ENCODE peak calls at places on chromosome 7, in six cellular contexts. N, Z, Y, J, K and L are unnamed samples.

GRCh38 chr7:66467887-66468286 is 160.8 kb upstream of the KCTD7 start:
- DNase-seq in Z (no peak), K (no peak), Y (no peak), J (no peak), N (no peak), L (no peak)

GRCh38 chr7:110698576-110698975 is 392.4 kb upstream of the LRRN3 start:
- DNase-seq in J (no peak), Z (no peak), Y (no peak), K (no peak), N (no peak), L (no peak)

GRCh38 chr7:142263598-142264380 is 5.9 kb upstream of the PRSS58 start:
- DNase-seq in K (no peak), Y (no peak), N (no peak), J (no peak), Z (no peak), L (no peak)

GRCh38 chr7:35727571-35727970 is 32.6 kb upstream of the HERPUD2 start:
- DNase-seq in K (no peak), N (no peak), J (no peak), Z (no peak), Y (no peak), L (no peak)

GRCh38 chr7:115008465-115009114 is 86.7 kb downstream of the MDFIC start:
- DNase-seq in Z (no peak), N (no peak), Y (no peak), J (no peak), K (no peak), L (no peak)

GRCh38 chr7:140215281-140215680 is 38.5 kb upstream of the KDM7A start:
- DNase-seq in K (no peak), Z (no peak), Y (no peak), N (no peak), J (no peak), L (no peak)

GRCh38 chr7:141575654-141576448 is 24.6 kb downstream of the AGK start:
- DNase-seq in J (no peak), Z (no peak), Y (no peak), N (no peak), K (no peak), L (no peak)

GRCh38 chr7:97845622-97846203 is 26.5 kb downstream of the ASNS start:
- DNase-seq in Y (no peak), K (no peak), Z (no peak), J (peak), N (peak), L (no peak)

GRCh38 chr7:50957427-50957826 is 174.7 kb upstream of the GRB10 start:
- DNase-seq in J (no peak), N (no peak), Z (no peak), Y (no peak), K (no peak), L (no peak)

GRCh38 chr7:30434140-30434799 is 44.3 kb downstream of the NOD1 start:
- DNase-seq in N (no peak), Z (no peak), J (no peak), K (peak), Y (no peak), L (no peak)

GRCh38 chr7:131075406-131075805 is 252.3 kb upstream of the MKLN1 start:
- DNase-seq in Y (no peak), K (no peak), Z (no peak), J (no peak), N (peak), L (no peak)

GRCh38 chr7:155230169-155230593 is 67.5 kb upstream of the INSIG1 start:
- DNase-seq in J (peak), K (no peak), Z (no peak), N (no peak), Y (no peak), L (no peak)

GRCh38 chr7:46558482-46559193 is 637.6 kb upstream of the IGFBP3 start:
- DNase-seq in Y (no peak), K (no peak), Z (no peak), N (no peak), J (no peak), L (no peak)

GRCh38 chr7:3455826-3456444 is 154.9 kb downstream of the SDK1 start:
- DNase-seq in Z (no peak), N (no peak), Y (no peak), J (no peak), K (no peak), L (no peak)

GRCh38 chr7:131505636-131506557 is 50.5 kb downstream of the PODXL start:
- DNase-seq in Y (no peak), N (no peak), K (no peak), J (no peak), Z (no peak), L (no peak)

GRCh38 chr7:70828366-70828765 is 303.6 kb upstream of the GALNT17 start:
- DNase-seq in Z (no peak), K (no peak), Y (no peak), N (no peak), J (no peak), L (no peak)

GRCh38 chr7:40015790-40016296 is 65.8 kb downstream of the CDK13 start:
- DNase-seq in Z (peak), J (peak), Y (no peak), K (peak), N (no peak), L (peak)

GRCh38 chr7:87624628-87625027 is 3.6 kb upstream of the RUNDC3B start:
- DNase-seq in Z (no peak), N (no peak), J (no peak), K (no peak), Y (no peak), L (no peak)

GRCh38 chr7:45021604-45022296 is 21.7 kb downstream of the CCM2 start:
- DNase-seq in N (no peak), Y (no peak), Z (no peak), J (no peak), K (peak), L (no peak)

GRCh38 chr7:135877799-135878198 is 99.4 kb downstream of the MTPN start:
- DNase-seq in Y (no peak), K (peak), J (no peak), Z (no peak), N (no peak), L (no peak)

GRCh38 chr7:155356323-155357105 is 58.8 kb downstream of the INSIG1 start:
- DNase-seq in Y (no peak), Z (no peak), J (peak), K (no peak), N (peak), L (no peak)

GRCh38 chr7:101162551-101163280 is 2.7 kb downstream of the VGF start:
- DNase-seq in Y (peak), N (peak), Z (no peak), K (no peak), J (no peak), L (no peak)

GRCh38 chr7:66920769-66921395 is at the start of gene TMEM248:
- DNase-seq in Y (peak), K (peak), Z (peak), J (peak), N (peak), L (peak)

DNA sequence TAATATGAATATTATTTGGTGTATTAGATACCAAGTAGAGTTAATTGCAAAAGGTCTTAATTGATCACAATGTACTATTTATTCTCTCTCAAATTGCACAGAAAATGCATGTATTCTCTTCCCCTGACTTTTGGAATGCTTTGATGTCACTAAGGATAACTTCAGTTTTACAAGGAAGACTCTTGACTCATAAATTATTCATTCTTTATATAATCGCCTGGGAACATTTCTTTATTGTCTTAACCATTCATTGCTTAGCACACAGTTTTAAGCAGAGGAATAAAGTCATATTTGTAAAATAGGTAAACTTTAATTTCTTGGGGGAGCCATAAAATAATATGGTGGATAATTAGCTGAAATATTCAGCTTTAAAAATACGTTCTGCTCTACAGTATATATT is 306.0 kb upstream of the TMEM229A start:
- DNase-seq in J (no peak), N (no peak), Z (no peak), Y (no peak), K (no peak), L (no peak)
- TF ChIP-seq TAF1 in J (no peak), N (no peak), Z (no peak), Y (no peak), K (no peak), L (no peak)

GRCh38 chr7:137755846-137756685 is 90.7 kb downstream of the DGKI start:
- DNase-seq in J (no peak), K (no peak), Z (no peak), N (no peak), Y (no peak), L (no peak)
- TF ChIP-seq POLR2AphosphoS5 in J (no peak), K (no peak), Z (no peak), N (no peak), Y (no peak), L (no peak)

DNA sequence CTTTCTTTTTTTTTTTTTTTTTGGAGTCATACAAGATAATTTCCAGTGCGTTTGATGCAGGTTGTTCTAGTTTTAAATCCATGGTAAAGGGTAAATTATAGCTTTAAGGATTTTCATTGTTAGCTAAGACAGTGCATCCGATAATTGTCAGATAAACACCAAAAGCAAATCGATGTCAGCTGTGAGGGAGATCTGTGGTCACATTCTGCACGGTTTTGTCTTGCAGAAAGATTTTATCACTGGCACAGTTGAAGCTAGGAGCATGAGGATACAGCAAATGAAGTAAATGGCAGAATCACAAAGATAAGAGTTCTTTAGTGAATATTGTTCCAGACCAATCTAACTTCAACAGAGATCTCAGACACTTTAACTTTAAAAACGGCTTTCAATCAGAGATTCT is 648.8 kb upstream of the COBL start:
- DNase-seq in K (no peak), Y (no peak), J (no peak), Z (no peak), N (no peak), L (no peak)
- TF ChIP-seq POLR2A in K (no peak), Y (no peak), J (no peak), Z (no peak), N (no peak), L (no peak)

GRCh38 chr7:84331665-84332064 is 137.1 kb upstream of the SEMA3A start:
- DNase-seq in K (no peak), N (no peak), Z (no peak), Y (no peak), J (no peak), L (no peak)
- TF ChIP-seq TAF1 in K (no peak), N (no peak), Z (no peak), Y (no peak), J (no peak), L (no peak)

GRCh38 chr7:20539201-20539600 is 76.3 kb upstream of the ABCB5 start:
- DNase-seq in Z (no peak), K (no peak), N (peak), J (peak), Y (no peak), L (no peak)

GRCh38 chr7:20545016-20545415 is 70.5 kb upstream of the ABCB5 start:
- DNase-seq in N (no peak), J (no peak), Y (no peak), K (no peak), Z (no peak), L (no peak)

GRCh38 chr7:20541615-20542349 is 73.7 kb upstream of the ABCB5 start:
- DNase-seq in N (no peak), Z (no peak), J (no peak), Y (no peak), K (no peak), L (no peak)

GRCh38 chr7:20543565-20543964 is 71.9 kb upstream of the ABCB5 start:
- DNase-seq in J (no peak), Y (no peak), K (no peak), Z (no peak), N (no peak), L (no peak)

DNA sequence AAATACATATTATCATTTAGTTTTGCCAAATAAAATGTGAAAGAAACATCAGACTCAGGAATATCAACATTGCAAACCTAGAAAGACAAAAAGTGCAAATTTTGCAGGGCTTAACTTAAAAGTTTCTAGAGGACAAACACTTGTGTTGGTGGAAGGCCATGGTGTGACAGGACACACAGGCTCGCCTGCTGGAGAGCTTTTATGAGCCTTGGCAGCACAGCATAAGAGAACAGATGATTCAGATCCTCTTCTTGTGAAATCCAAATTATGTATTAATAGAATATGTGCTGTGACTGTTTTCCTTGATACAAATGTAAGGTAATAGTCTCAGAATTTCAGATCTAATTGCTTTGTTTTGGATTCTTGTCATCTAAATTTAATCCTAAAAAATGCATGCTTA is 72.9 kb upstream of the ABCB5 start:
- DNase-seq in N (no peak), Z (no peak), Y (no peak), J (no peak), K (no peak), L (no peak)
- TF ChIP-seq POLR2AphosphoS5 in N (no peak), Z (no peak), Y (no peak), J (no peak), K (no peak), L (no peak)

DNA sequence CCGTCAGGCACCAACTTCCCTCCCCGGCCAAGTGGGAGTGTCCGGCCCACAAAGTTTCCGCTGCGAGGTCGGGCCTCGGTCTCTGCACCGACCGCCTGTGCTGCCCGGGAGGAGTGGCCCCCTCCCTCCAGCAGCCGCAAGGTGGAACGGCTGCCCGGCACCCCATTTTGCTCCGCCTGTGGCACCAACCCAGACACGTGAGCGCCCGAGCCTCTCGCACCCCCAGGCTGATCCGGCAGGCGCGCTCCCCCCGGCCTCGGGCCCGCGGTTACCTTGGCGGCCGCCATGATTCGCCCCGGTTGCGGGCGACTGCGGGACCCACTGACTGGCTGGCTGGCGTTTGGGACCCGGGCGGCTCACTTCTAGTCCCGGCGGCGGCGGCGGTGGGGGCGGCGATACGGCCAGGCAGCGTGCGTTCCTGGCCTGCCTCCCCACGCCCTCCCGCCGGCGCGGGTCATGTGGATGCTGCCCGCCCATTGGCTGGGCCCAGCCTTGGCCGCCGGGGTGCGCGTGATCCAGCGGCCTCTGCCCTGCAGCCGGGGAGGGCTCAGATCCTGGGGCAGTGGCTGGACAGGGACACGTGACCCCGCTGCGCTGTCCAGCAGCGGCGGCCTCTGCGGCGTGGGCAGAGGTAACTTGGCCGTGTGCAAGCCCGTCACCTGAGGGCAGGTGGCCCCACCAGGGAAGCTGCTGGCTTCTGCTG is at the start of gene SLC25A13:
- DNase-seq in Y (peak), J (peak), Z (peak), K (peak), N (peak), L (peak)
- TF ChIP-seq POLR2A in Y (peak), J (peak), Z (peak), K (peak), N (peak), L (peak)

GRCh38 chr7:27198871-27199801 is 755 bp downstream of the HOXA13 start:
- DNase-seq in J (no peak), K (no peak), N (no peak), Y (peak), Z (no peak), L (no peak)
- TF ChIP-seq TAF1 in J (no peak), K (no peak), N (no peak), Y (no peak), Z (no peak), L (no peak)

DNA sequence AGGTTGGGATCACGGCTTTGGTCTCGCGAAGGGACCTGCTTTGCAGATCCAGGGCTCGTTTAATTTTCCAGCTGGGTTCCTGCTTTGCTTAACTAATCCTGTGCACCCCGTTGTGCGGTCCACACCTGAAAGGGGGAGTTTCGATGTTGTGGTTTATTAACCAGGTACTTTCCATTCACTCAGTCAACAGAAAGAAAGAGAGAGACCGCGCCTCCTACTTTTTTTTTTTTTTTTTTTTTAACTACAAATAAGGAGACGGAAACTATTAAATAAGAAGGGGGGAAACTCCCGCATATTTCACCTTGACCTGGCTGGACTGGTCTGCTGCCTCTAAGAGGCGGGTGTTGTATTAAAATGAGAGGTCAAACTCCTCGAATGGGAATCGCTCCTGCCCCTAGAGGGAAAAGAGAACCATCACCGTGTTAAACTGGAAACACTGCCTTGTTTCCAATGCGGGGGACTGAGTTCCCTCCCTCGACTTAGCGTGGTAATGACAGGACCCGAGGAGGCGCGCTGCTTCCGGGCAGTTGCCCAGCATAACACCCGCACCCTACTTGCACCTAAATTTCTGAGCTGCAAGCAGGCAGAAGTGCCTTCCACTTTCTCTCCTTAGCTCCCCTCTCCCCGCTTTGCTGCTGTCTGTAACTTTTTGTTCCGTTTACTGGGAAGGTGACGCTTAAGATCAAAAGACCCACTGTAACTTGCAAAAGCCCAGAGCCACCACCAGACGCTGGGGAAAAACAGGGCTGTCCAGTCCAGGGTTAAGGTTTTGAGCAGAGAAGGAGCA is 1.1 kb upstream of the ITGB8 start:
- DNase-seq in K (peak), J (peak), Y (no peak), N (peak), Z (peak), L (peak)
- TF ChIP-seq POLR2AphosphoS5 in K (peak), J (no peak), Y (peak), N (no peak), Z (no peak), L (peak)

DNA sequence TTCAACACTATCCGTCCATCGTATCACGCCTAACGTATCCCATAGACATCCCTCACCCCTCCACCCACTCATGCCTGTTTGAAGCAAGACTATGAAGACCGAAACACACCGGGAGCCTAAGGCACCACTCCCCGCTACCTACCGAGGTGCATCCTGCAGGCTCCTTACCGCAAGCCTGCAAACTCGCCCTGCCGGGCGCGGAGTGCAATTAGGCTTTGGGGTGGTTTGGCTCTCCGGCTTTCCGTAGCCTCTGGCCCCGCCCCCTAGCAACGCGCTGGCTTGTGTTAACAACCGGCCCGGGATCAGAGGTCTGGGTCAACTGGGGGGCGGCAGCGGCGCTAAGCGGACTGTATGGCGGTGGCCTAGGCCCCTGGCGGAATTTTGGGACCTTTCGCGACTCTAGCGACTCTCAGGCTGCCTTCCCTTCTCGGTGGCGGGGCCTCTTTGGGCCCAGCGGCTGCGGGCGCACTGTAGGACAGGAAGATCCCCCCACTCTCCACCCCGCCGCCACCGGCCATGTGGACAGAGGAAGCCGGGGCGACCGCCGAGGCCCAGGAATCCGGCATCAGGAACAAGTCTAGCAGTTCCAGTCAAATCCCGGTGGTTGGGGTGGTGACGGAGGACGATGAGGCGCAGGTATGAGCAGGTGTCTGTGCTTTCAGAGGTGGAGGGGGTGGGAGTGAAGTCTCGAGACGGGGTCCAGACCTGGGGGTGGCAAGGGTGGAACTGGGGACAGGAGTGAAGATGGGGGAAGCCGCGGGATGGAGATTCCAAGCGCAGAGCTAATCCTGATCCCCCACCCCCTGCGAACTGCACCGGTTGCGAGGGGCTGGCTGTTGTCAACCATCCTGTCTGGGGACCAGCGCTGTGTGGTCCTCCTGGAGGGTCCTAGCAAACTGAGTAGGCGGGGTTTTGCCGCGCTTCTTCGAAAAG is at the start of gene CFAP69:
- DNase-seq in Z (peak), K (peak), N (peak), Y (peak), J (peak), L (peak)
- TF ChIP-seq POLR2A in Z (peak), K (peak), N (peak), Y (no peak), J (peak), L (no peak)

DNA sequence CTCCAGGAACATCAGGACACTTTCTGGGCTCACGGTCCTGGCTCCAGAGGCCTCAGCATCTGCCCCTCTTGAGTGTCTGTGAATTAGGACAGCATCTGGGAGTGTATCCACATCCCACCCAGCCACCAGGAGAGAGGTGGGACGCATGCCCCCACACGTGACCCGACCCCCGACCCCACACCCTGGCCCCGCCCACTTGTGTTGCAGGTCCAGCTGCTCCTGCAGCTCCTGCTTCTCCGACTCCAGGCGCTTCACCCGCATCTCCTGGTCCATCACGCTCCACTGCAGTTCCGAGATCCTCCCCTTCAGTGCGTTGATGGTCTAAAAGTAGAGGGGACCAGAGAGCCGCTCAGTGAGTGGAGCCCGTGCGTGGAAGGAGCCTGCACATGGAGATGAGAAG is 13.6 kb downstream of the MAD1L1 start:
- DNase-seq in J (no peak), N (no peak), K (no peak), Y (no peak), Z (no peak), L (no peak)
- TF ChIP-seq TAF1 in J (no peak), N (no peak), K (no peak), Y (no peak), Z (no peak), L (no peak)